ENCODE peak calls at places on chromosomes 3 and 15, in eight cellular contexts. N, Q, L, W, Y, Z, R and T are unnamed samples.

GRCh38 chr15:44775923-44776322 is 39.6 kb downstream of the TRIM69 start:
- DNase-seq in N (no peak), Q (no peak), L (peak), W (no peak), Y (no peak), Z (no peak), R (peak), T (no peak)

GRCh38 chr3:177051419-177051818 is 145.9 kb downstream of the TBL1XR1 start:
- DNase-seq in N (peak), Q (no peak), L (no peak), W (no peak), Y (no peak), Z (no peak), R (no peak), T (no peak)

GRCh38 chr3:28376424-28376823 is 27.8 kb upstream of the AZI2 start:
- DNase-seq in N (no peak), Q (no peak), L (no peak), W (peak), Y (no peak), Z (no peak), R (no peak), T (no peak)

GRCh38 chr15:99476413-99477222 is 89.2 kb upstream of the MEF2A start:
- DNase-seq in N (peak), Q (peak), L (peak), W (peak), Y (no peak), Z (peak), R (no peak), T (peak)

GRCh38 chr3:122952509-122952908 is 75.1 kb downstream of the SEMA5B start:
- DNase-seq in N (no peak), Q (no peak), L (no peak), W (no peak), Y (no peak), Z (peak), R (no peak), T (no peak)

GRCh38 chr15:62847900-62848489 is 194.6 kb upstream of the TPM1 start:
- DNase-seq in N (peak), Q (peak), L (peak), W (no peak), Y (no peak), Z (peak), R (peak), T (peak)

GRCh38 chr15:69444686-69445085 is 7.9 kb upstream of the RPLP1 start:
- DNase-seq in N (no peak), Q (no peak), L (no peak), W (no peak), Y (no peak), Z (no peak), R (no peak), T (no peak)

GRCh38 chr3:150083653-150084037 is 113.0 kb upstream of the PFN2 start:
- DNase-seq in N (no peak), Q (peak), L (no peak), W (peak), Y (no peak), Z (no peak), R (no peak), T (no peak)

GRCh38 chr3:90102146-90102545 is 994.7 kb downstream of the EPHA3 start:
- DNase-seq in N (no peak), Q (no peak), L (peak), W (no peak), Y (no peak), Z (no peak), R (no peak), T (no peak)

GRCh38 chr3:34056951-34057390 is 258.5 kb downstream of the PDCD6IP start:
- DNase-seq in N (no peak), Q (no peak), L (no peak), W (no peak), Y (no peak), Z (no peak), R (no peak), T (no peak)

GRCh38 chr15:69729167-69729748 is 276.6 kb downstream of the RPLP1 start:
- DNase-seq in N (peak), Q (peak), L (no peak), W (no peak), Y (peak), Z (peak), R (no peak), T (no peak)

GRCh38 chr15:55589297-55589696 is 1.2 kb upstream of the PYGO1 start:
- DNase-seq in N (no peak), Q (peak), L (no peak), W (no peak), Y (no peak), Z (no peak), R (no peak), T (no peak)

GRCh38 chr3:169266986-169267385 is 396.5 kb downstream of the MECOM start:
- DNase-seq in N (no peak), Q (no peak), L (no peak), W (no peak), Y (no peak), Z (no peak), R (no peak), T (no peak)